ENCODE peak calls at places on chromosomes 4 and X, in five cellular contexts. O, B, A, H and W are unnamed samples.

GRCh38 chr4:2258091-2259035 is 3.5 kb downstream of the MXD4 start:
- DNase-seq in O (no peak), B (no peak), A (no peak), H (no peak), W (no peak)

GRCh38 chr4:139419388-139419914 is 34.5 kb upstream of the RAB33B start:
- DNase-seq in O (no peak), B (peak), A (peak), H (no peak), W (peak)

GRCh38 chr4:881709-882108 is 50.4 kb downstream of the GAK start:
- DNase-seq in O (no peak), B (no peak), A (no peak), H (no peak), W (no peak)

GRCh38 chr4:180190382-180190781 is 2052.8 kb upstream of the TENM3 start:
- DNase-seq in O (no peak), B (no peak), A (no peak), H (no peak), W (no peak)

GRCh38 chr4:71830-72229 is 18.7 kb downstream of the ZNF595 start:
- DNase-seq in O (no peak), B (no peak), A (no peak), H (no peak), W (no peak)

GRCh38 chrX:108064001-108064400 is 19.1 kb downstream of the VSIG1 start:
- DNase-seq in O (no peak), B (no peak), A (no peak), H (no peak), W (no peak)

GRCh38 chr4:526971-527460 is 28.0 kb downstream of the PIGG start:
- DNase-seq in O (no peak), B (no peak), A (no peak), H (no peak), W (no peak)

GRCh38 chrX:154714925-154715324 is 36.0 kb downstream of the GAB3 start:
- DNase-seq in O (peak), B (peak), A (peak), H (peak), W (peak)

GRCh38 chr4:175234162-175234561 is 316.0 kb downstream of the ADAM29 start:
- DNase-seq in O (no peak), B (no peak), A (no peak), H (no peak), W (no peak)

GRCh38 chr4:140740422-140740821 is 15.8 kb downstream of the TBC1D9 start:
- DNase-seq in O (no peak), B (no peak), A (no peak), H (no peak), W (no peak)

GRCh38 chr4:7043521-7044414 is 596 bp downstream of the TADA2B start:
- DNase-seq in O (peak), B (peak), A (peak), H (peak), W (peak)

GRCh38 chr4:82798168-82799005 is at the start of gene SCD5:
- DNase-seq in O (peak), B (peak), A (peak), H (peak), W (peak)

GRCh38 chr4:8274772-8275241 is 5.3 kb downstream of the HTRA3 start:
- DNase-seq in O (no peak), B (peak), A (peak), H (no peak), W (peak)

GRCh38 chrX:107845625-107846024 is 20.0 kb downstream of the MID2 start:
- DNase-seq in O (no peak), B (no peak), A (no peak), H (no peak), W (no peak)

GRCh38 chr4:171626554-171626953 is 186.7 kb upstream of the GALNTL6 start:
- DNase-seq in O (no peak), B (no peak), A (no peak), H (no peak), W (no peak)

GRCh38 chrX:35670894-35671293 is 127.2 kb upstream of the MAGEB16 start:
- DNase-seq in O (no peak), B (no peak), A (no peak), H (no peak), W (no peak)

GRCh38 chrX:69158166-69159040 is 6.8 kb downstream of the PJA1 start:
- DNase-seq in O (peak), B (peak), A (peak), H (peak), W (peak)

GRCh38 chrX:24333371-24333770 is 19.5 kb upstream of the SUPT20HL2 start:
- DNase-seq in O (no peak), B (no peak), A (no peak), H (no peak), W (no peak)

GRCh38 chr4:74638001-74638400 is 156.3 kb downstream of the BTC start:
- DNase-seq in O (no peak), B (no peak), A (peak), H (no peak), W (peak)

GRCh38 chrX:63330681-63331080 is 20.5 kb downstream of the SPIN4 start:
- DNase-seq in O (no peak), B (no peak), A (no peak), H (no peak), W (peak)

GRCh38 chr4:186844059-186844681 is 120.5 kb upstream of the FAT1 start:
- DNase-seq in O (no peak), B (peak), A (peak), H (no peak), W (peak)

GRCh38 chrX:40513835-40514234 is 66.9 kb upstream of the ATP6AP2 start:
- DNase-seq in O (no peak), B (no peak), A (no peak), H (no peak), W (no peak)

GRCh38 chr4:149166886-149167285 is 648.8 kb downstream of the IQCM start:
- DNase-seq in O (no peak), B (peak), A (no peak), H (no peak), W (no peak)

DNA sequence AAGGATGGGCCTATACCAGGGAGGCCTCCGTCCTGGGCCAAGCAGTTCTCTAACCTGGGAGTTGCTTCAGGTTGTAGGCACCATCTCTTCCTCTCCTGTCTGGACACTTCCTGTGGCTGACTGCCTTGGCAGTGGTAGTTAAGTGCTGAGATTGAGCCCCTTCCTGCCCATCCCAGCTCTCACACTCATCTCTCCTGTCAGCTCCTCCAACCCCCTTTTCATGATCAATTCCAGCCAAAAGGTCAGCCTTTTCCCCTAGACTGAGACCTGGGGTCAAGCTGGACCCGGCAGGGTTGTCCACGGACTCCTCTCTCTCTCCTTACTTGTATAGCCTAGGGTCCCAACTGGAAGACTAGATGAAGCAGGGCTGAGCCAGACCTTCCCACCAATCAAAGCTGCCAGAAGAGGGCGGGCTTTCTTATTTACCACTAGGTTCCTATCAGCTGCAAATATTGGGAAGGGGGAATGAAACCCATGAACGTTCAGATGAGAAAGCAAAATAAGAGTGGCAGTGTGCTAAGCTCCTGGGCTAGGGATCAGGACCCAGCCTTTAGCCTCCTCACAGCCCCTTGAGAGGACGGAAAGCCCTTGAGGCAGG is 34.5 kb downstream of the KDM5C start:
- DNase-seq in O (peak), B (no peak), A (no peak), H (no peak), W (peak)
- TF ChIP-seq CTCF in O (peak), B (peak), A (peak), H (peak), W (no peak)

GRCh38 chr4:69977582-69977981 is 12.1 kb upstream of the CSN2 start:
- DNase-seq in O (no peak), B (no peak), A (peak), H (no peak), W (no peak)
- H3K4me3 ChIP-seq in O (no peak), B (no peak), A (no peak), H (no peak), W (no peak)

GRCh38 chrX:49110417-49110816 is 13.1 kb downstream of the GPKOW start:
- DNase-seq in O (no peak), B (no peak), A (no peak), H (no peak), W (no peak)

GRCh38 chrX:49108641-49109040 is 14.9 kb downstream of the GPKOW start:
- DNase-seq in O (no peak), B (no peak), A (no peak), H (no peak), W (no peak)

GRCh38 chrX:49106296-49106695 is 17.2 kb downstream of the GPKOW start:
- DNase-seq in O (no peak), B (no peak), A (no peak), H (no peak), W (no peak)

GRCh38 chrX:49103637-49104036 is 19.9 kb downstream of the GPKOW start:
- DNase-seq in O (no peak), B (no peak), A (no peak), H (no peak), W (peak)

GRCh38 chrX:49106930-49107329 is 16.6 kb downstream of the GPKOW start:
- DNase-seq in O (peak), B (peak), A (peak), H (peak), W (peak)
- TF ChIP-seq CTCF in O (peak), B (peak), A (peak), H (peak), W (peak)

DNA sequence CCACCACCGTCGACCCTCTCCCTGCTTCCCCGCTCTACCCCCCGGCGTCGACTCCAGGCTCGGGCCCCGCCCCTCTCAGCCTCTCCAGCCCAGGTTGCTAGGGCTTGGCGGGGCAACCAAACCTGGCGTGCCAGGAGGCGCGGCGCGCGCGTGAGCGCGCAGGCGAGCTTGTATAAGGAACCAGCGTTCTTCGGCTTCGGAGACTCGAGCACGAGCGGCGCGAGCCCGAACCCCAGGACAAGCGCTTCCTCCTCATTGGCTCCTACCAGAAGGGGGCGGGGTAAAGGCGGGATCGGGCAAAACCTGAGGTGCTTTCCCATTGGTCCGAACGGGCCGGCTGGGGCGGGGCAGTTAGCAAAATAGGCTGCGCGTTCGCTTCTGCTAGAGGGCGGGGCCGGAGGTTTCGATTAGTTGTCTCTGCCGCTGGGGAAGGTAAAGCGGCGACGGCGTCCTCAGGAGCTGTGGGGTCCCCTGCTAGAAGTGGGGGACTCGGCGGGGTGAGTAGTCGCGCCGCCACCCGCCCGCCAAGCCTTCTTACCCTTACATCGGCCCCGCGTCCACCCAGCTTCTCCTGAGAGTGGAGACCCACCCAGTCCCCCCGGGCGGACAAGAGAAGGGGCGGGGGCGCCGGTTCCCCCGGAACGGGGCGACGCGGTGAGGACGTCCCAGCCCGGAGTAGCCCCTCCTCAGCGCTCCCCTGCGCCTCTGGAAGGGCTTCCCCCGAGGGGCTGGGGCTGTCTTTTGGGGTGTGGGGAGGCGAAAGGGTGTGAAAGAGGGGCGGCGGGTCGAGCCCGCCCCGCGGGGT is at the start of gene CDKL5:
- DNase-seq in O (peak), B (peak), A (peak), H (peak), W (peak)
- H3K4me3 ChIP-seq in O (peak), B (peak), A (peak), H (peak), W (peak)

DNA sequence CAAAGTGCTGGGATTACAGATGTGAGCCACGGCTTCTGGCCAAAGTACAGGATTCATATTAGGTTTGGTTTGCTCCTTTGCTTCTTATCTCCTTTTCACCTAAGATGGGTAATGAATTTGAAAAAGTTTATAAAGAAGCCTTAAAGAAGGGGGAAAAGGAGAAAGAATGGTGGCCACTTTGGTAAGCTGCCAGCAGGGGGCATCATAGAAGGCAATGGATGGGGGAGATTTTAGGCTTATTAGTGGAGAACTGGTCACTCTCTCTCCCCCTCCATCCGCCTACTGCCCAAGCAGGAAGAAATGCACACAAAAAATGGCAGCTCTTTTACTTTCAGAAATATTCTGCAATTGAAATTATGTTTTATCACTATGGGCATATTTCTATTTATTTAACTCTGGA is 32.0 kb downstream of the SPARCL1 start:
- DNase-seq in O (peak), B (no peak), A (no peak), H (no peak), W (no peak)
- TF ChIP-seq CTCF in O (peak), B (peak), A (peak), H (peak), W (peak)

DNA sequence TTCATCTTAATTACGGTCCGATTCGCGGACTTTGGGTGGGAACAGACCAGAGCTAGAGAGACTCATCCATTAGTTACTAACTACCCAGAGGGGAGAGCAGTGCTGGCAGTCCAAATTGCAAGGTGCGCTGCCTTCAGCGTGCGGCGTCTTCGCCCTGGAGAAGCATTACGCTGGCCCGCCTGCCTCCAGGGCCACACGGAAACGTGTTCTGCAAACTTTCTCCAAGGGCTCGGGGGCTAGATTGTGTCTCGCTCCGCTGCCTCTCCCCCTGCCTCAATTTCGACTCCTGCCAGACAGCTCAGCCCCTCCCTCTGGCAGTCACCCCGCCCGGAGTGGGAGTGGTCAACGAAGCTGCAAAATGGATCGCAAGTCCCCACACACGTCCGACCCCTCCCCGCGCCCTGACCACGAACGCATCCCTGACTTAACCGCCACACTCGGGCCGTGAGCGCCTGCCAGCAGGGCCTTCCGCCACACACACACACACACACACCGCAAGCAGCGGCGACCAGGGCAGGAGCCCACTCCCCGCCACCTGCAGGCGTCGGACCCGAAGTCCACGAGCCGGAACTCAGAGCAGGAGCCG is 47.0 kb upstream of the NKAP start:
- DNase-seq in O (no peak), B (no peak), A (no peak), H (no peak), W (no peak)
- H3K4me3 ChIP-seq in O (peak), B (no peak), A (no peak), H (peak), W (no peak)

GRCh38 chr4:98930311-98930865 is 1.5 kb upstream of the EIF4E start:
- DNase-seq in O (no peak), B (no peak), A (no peak), H (no peak), W (no peak)

GRCh38 chr4:98932539-98932938 is 3.6 kb upstream of the EIF4E start:
- DNase-seq in O (no peak), B (peak), A (peak), H (no peak), W (peak)

GRCh38 chr4:98929341-98930267 is 671 bp upstream of the EIF4E start:
- DNase-seq in O (peak), B (peak), A (peak), H (peak), W (peak)

GRCh38 chr4:98928131-98928504 is 815 bp downstream of the EIF4E start:
- DNase-seq in O (peak), B (peak), A (peak), H (peak), W (peak)

GRCh38 chr4:98928505-98929340 is at the start of gene EIF4E:
- DNase-seq in O (peak), B (peak), A (peak), H (peak), W (peak)
- TF ChIP-seq CTCF in O (no peak), B (peak), A (no peak), H (no peak), W (peak)

DNA sequence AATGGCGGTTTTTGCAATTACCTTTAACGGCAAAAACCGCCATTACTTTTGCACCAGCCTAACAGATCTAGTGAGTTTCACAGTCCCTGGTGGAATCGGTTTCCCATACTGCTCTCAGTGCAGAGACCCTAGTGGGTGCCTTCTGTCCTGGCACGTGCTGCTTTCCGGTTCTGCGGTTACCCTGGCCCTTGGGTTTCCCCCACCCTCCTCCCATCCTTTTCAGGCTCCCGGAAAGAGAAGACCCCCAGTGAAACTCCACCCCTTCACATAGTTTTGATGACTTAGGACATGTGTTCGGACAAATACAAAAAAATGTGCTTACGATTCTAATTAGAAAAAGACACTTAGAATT is 36.9 kb downstream of the NLGN3 start:
- DNase-seq in O (no peak), B (no peak), A (no peak), H (no peak), W (peak)
- H3K4me3 ChIP-seq in O (peak), B (peak), A (peak), H (peak), W (peak)

DNA sequence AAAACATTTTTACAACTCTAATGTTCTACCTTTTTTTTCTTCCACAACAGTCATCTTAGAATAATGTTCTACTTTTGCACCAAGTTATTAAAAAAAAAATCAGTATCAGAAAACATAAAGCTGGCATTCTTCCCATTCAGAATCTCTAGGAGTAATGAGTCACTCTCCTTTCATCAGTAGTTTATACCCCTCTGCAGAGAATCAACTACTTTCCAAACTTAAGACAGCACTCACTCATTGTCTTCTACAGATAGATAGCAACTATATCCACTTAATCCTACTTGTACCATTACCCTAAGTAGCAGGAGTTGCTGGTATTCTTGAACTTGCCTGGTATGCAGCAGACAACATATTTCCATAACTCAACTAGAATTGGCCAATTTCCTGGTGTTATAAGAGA is 3.2 kb downstream of the TIGD4 start:
- DNase-seq in O (no peak), B (no peak), A (no peak), H (no peak), W (peak)
- TF ChIP-seq CTCF in O (no peak), B (no peak), A (no peak), H (no peak), W (no peak)